ENCODE peak calls at places on chromosomes 7 and 10, in six cellular contexts. V is ovary, X is neural progenitor cell, B is tibial artery, J is fibroblast of lung, D is pancreas. Z is an unnamed sample.
A peak's percentile ranks its signal among the peaks of the same experiment; 100 is the strongest.

GRCh38 chr10:117214401-117214800 is 17.1 kb downstream of the KCNK18 start:
- DNase-seq in D (no peak), J (peak; percentile 9), X (no peak), B (no peak), V (no peak), Z (no peak)

GRCh38 chr7:129184979-129185670 is 3.3 kb upstream of the SMO start:
- DNase-seq in V (no peak), D (no peak), J (no peak), X (no peak), B (no peak), Z (no peak)

GRCh38 chr10:95513941-95514392 is 47.2 kb downstream of the SORBS1 start:
- DNase-seq in J (peak; percentile 83), B (peak; percentile 87), X (no peak), V (no peak), D (peak; percentile 70), Z (peak; percentile 51)

GRCh38 chr10:125982256-125982948 is 86.0 kb downstream of the FANK1 start:
- DNase-seq in V (peak; percentile 56), B (no peak), D (peak; percentile 24), J (peak; percentile 68), X (peak; percentile 79), Z (peak; percentile 61)

GRCh38 chr7:50142421-50143113 is 49.5 kb upstream of the ZPBP start:
- DNase-seq in V (no peak), D (no peak), X (peak; percentile 39), J (peak; percentile 18), B (no peak), Z (no peak)

GRCh38 chr7:92698237-92698841 is 108.1 kb upstream of the FAM133B start:
- DNase-seq in V (peak; percentile 21), X (peak; percentile 13), J (peak; percentile 98), D (peak; percentile 62), B (no peak), Z (peak; percentile 27)

GRCh38 chr10:100008708-100009282 is 952 bp downstream of the DNMBP start:
- DNase-seq in X (no peak), D (no peak), B (no peak), J (peak; percentile 28), V (no peak), Z (no peak)

GRCh38 chr7:4724648-4725013 is 42.5 kb downstream of the FOXK1 start:
- DNase-seq in J (peak; percentile 61), V (no peak), B (no peak), D (no peak), X (no peak), Z (no peak)

GRCh38 chr10:44854693-44855350 is 56.3 kb upstream of the TMEM72 start:
- DNase-seq in J (peak; percentile 49), B (no peak), X (peak; percentile 35), D (no peak), V (no peak), Z (no peak)

GRCh38 chr7:8044761-8045430 is 76.3 kb downstream of the GLCCI1 start:
- DNase-seq in J (no peak), D (no peak), B (no peak), X (peak; percentile 3), V (no peak), Z (no peak)

GRCh38 chr10:117457071-117457810 is 82.0 kb upstream of the PDZD8 start:
- DNase-seq in D (no peak), B (no peak), V (no peak), X (no peak), J (no peak), Z (no peak)

DNA sequence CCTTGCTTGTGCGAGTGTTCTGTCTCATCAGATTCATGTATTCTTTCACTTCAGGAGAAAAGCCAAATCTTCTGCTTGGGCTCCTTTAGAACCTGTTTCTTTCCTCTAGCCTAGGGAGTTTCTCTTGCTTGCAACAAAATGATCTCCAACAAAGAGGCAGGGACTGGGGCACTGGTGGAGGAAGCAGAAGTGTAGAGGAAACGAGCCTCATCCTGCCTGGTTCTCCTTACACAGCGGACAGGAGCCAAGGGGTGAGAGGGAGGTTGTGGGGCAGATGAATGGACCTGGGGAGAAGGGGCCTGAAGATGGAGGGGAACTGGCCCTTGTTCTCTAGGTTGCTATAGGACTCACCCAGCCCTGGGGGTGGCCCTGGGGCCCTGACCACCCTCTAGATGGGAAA is 141.1 kb downstream of the PKD1L1 start:
- DNase-seq in B (peak; percentile 65), J (no peak), X (no peak), V (no peak), D (no peak), Z (no peak)
- TF ChIP-seq CTCF in B (no peak), J (no peak), X (no peak), V (no peak), D (no peak), Z (no peak)

DNA sequence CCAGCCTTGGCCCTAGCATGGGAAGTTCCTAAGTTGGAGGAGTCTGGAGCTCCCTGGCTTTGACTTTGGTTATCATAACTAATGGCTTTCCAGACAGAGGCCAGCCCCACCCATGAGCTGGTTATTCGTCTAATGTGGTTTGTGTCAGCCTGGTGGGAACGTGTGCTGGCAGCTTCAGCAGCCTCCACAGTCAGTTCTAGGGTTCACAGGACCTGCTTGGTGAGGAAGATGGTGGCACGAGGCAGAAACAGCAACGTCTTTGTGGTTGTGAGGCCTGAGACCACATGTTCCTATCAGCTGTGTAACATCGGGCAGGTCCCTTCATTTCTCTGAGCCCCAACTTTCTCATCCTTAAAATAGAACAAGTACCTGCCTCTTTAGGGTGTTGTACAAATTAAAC is 103.0 kb downstream of the PAXIP1 start:
- DNase-seq in X (no peak), B (no peak), D (no peak), V (no peak), J (no peak), Z (no peak)
- H3K9me3 ChIP-seq in X (no peaks in the 10 kb centered on the region), B (no peaks in the 10 kb centered on the region), D (no peaks in the 10 kb centered on the region), V (no peaks in the 10 kb centered on the region), J (no peaks in the 10 kb centered on the region), Z (no peaks in the 10 kb centered on the region)

DNA sequence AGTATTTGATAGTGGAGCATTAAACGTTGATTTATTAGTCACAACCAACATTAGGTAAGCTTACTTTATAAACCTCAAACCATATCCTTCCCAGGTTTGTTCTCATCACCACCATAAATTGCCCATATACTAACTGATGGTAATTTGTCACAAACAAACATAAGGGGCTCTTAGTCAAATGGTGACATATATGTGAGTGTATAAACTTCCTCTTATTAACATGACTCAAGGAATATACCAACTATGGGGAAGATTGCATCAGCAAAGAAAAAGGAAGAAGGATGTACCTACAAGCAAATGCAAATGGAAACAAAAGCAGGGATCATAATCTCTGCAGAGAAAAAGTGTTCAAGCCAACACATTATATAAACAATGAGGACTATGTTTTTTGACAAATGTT is 418.2 kb upstream of the AKR1E2 start:
- DNase-seq in V (no peak), B (no peak), J (peak; percentile 50), D (no peak), X (no peak), Z (no peak)
- H3K27ac ChIP-seq in V (no peak overlapping the region), B (no peak overlapping the region), J (no peak overlapping the region), D (no peak overlapping the region), X (no peak overlapping the region), Z (no peak overlapping the region)

GRCh38 chr7:12685550-12685949 is 1.9 kb upstream of the ARL4A start:
- DNase-seq in X (peak; percentile 75), J (peak; percentile 45), B (no peak), V (peak; percentile 28), D (peak; percentile 10), Z (peak; percentile 19)
- TF ChIP-seq CTCF in X (peak; percentile 65), J (peak; percentile 51), B (peak; percentile 38), V (no peak), D (no peak), Z (peak; percentile 51)

DNA sequence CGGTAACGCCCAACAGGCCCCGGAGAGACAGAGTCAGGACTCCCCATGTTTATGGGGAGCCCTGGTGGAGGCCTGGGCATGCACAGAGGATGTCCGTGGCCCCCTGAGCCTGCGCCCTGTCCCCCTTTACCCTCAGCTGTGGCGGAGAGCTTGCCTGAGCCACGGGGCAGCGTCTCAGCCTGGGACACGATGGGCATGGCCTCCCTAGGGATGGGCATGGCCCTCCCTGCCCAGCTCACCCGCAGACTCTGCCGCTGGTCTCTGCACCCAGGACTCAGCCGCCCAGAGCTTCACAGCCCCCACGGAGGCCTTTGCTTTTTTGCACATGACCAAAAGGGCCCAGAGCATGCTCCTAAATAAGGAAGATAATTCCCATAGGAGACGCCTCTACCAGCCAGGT is 394.2 kb downstream of the PTPRN2 start:
- DNase-seq in B (no peak), X (no peak), J (no peak), D (no peak), V (no peak), Z (no peak)
- H3K9me3 ChIP-seq in B (peaks cover 42% of the 10 kb centered on the region), X (no peaks in the 10 kb centered on the region), J (no peaks in the 10 kb centered on the region), D (no peaks in the 10 kb centered on the region), V (peaks cover 5% of the 10 kb centered on the region), Z (no peaks in the 10 kb centered on the region)

GRCh38 chr10:64159910-64160872 is 639.0 kb downstream of the REEP3 start:
- DNase-seq in J (no peak), D (peak; percentile 2), X (peak; percentile 35), V (no peak), B (no peak), Z (no peak)
- H3K27ac ChIP-seq in J (no peak overlapping the region), D (no peak overlapping the region), X (peak overlapping the region; percentile 43), V (no peak overlapping the region), B (no peak overlapping the region), Z (no peak overlapping the region)

GRCh38 chr10:85224366-85224960 is 896.1 kb downstream of the CCSER2 start:
- DNase-seq in X (no peak), B (no peak), D (no peak), V (no peak), J (no peak), Z (no peak)

GRCh38 chr10:85225311-85225710 is 896.9 kb downstream of the CCSER2 start:
- DNase-seq in D (no peak), V (no peak), B (no peak), J (no peak), X (no peak), Z (no peak)

DNA sequence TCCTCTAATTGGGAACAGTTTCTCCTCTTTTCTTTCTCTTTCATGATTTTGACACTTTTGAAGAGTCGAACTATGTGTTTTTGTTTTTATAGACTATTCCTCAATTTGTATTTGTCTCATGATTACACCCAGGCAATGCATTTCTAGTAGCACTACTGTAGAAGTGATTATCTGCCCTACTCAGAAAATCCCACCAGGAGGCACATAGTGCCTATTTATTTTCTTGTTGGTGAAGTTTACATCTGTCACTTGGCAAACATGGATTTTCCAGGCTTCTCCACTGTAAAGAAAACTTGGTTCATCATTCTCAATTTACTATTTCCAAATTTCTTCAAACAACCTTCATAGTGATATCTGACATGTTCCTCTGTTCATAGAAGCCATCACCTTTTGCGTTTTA is 893.9 kb downstream of the CCSER2 start:
- DNase-seq in D (no peak), X (no peak), B (no peak), V (no peak), J (no peak), Z (no peak)
- TF ChIP-seq CTCF in D (no peak), X (peak; percentile 15), B (no peak), V (no peak), J (no peak), Z (no peak)

DNA sequence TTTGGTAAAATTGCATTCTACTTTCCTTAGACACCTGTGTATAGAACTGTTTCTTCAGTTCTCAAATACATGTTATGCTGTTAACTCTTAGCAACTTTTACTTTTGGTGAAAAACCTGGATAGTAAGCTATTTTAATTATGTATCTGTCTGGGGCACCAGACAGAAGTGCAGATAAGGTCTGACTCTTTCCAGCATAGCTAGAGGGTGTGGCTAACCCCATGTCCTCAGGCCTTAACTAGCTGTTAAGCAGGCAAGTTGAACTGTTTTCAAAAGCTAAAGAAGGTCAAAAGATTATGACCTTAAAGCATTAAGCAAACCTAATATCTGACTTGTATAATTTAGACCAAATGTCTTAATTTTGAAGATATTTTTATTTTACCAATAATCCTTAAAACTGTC is 45.1 kb upstream of the INHBA start:
- DNase-seq in B (no peak), J (peak; percentile 38), X (no peak), V (no peak), D (no peak), Z (no peak)
- H3K9me3 ChIP-seq in B (no peaks in the 10 kb centered on the region), J (no peaks in the 10 kb centered on the region), X (peaks cover 6% of the 10 kb centered on the region), V (no peaks in the 10 kb centered on the region), D (no peaks in the 10 kb centered on the region), Z (no peaks in the 10 kb centered on the region)

Z was measured in heart right ventricle.